ENCODE peak calls at places on chromosomes 4 and X, in eight cellular contexts. E, M, O, P, T, B, S and N are unnamed samples.

GRCh38 chrX:116872931-116873330 is 410.2 kb upstream of the CT83 start:
- DNase-seq in E (no peak), M (no peak), O (no peak), P (peak; percentile 19), T (no peak), B (no peak), S (no peak), N (no peak)

GRCh38 chr4:79788884-79789283 is 284.1 kb downstream of the ANTXR2 start:
- DNase-seq in E (no peak), M (no peak), O (no peak), P (no peak), T (no peak), B (no peak), S (no peak), N (no peak)

GRCh38 chrX:128464091-128464490 is 411.9 kb upstream of the ACTRT1 start:
- DNase-seq in E (no peak), M (no peak), O (no peak), P (no peak), T (peak; percentile 41), B (no peak), S (no peak), N (no peak)

GRCh38 chr4:119627267-119628190 is 1.1 kb downstream of the PDE5A start:
- DNase-seq in E (no peak), M (peak; percentile 40), O (peak; percentile 91), P (peak; percentile 80), T (peak; percentile 39), B (peak; percentile 86), S (peak; percentile 60), N (no peak)

GRCh38 chr4:176443117-176443516 is 123.4 kb downstream of the SPCS3 start:
- DNase-seq in E (no peak), M (peak; percentile 86), O (no peak), P (peak; percentile 91), T (peak; percentile 91), B (peak; percentile 96), S (peak; percentile 94), N (peak; percentile 87)

GRCh38 chr4:11730545-11730944 is 301.9 kb upstream of the HS3ST1 start:
- DNase-seq in E (no peak), M (no peak), O (no peak), P (no peak), T (no peak), B (no peak), S (no peak), N (no peak)

GRCh38 chr4:99648321-99648720 is 9.3 kb downstream of the C4orf54 start:
- DNase-seq in E (no peak), M (no peak), O (no peak), P (no peak), T (no peak), B (no peak), S (no peak), N (no peak)

GRCh38 chr4:128775916-128776315 is 33.6 kb upstream of the JADE1 start:
- DNase-seq in E (no peak), M (no peak), O (no peak), P (no peak), T (no peak), B (no peak), S (no peak), N (no peak)

GRCh38 chr4:76377922-76378321 is 43.0 kb downstream of the CCDC158 start:
- DNase-seq in E (no peak), M (peak; percentile 68), O (no peak), P (peak; percentile 65), T (no peak), B (peak; percentile 61), S (peak; percentile 86), N (peak; percentile 2)

GRCh38 chr4:8853249-8853648 is 18.4 kb downstream of the HMX1 start:
- DNase-seq in E (no peak), M (no peak), O (no peak), P (no peak), T (no peak), B (no peak), S (no peak), N (no peak)

GRCh38 chrX:10549280-10549679 is 71.1 kb downstream of the MID1 start:
- DNase-seq in E (no peak), M (no peak), O (no peak), P (peak; percentile 70), T (peak; percentile 25), B (no peak), S (no peak), N (no peak)

GRCh38 chr4:12703076-12703475 is 781.1 kb downstream of the RAB28 start:
- DNase-seq in E (no peak), M (no peak), O (no peak), P (no peak), T (no peak), B (no peak), S (no peak), N (no peak)

GRCh38 chrX:119266364-119266995 is 30.4 kb downstream of the PGRMC1 start:
- DNase-seq in E (peak; percentile 61), M (peak; percentile 31), O (no peak), P (peak; percentile 58), T (peak; percentile 6), B (peak; percentile 12), S (peak; percentile 42), N (peak; percentile 1)

GRCh38 chr4:88018471-88018870 is 11.0 kb downstream of the PKD2 start:
- DNase-seq in E (peak; percentile 75), M (peak; percentile 81), O (peak; percentile 89), P (peak; percentile 84), T (no peak), B (peak; percentile 52), S (peak; percentile 52), N (no peak)

GRCh38 chrX:24426340-24426913 is 38.7 kb upstream of the PDK3 start:
- DNase-seq in E (no peak), M (peak; percentile 6), O (no peak), P (peak; percentile 44), T (peak; percentile 88), B (peak; percentile 12), S (peak; percentile 36), N (no peak)

GRCh38 chr4:184506527-184507121 is 32.3 kb upstream of the IRF2 start:
- DNase-seq in E (no peak), M (no peak), O (no peak), P (peak; percentile 14), T (no peak), B (no peak), S (no peak), N (no peak)
- TF ChIP-seq CTCF in E (no peak), M (peak; percentile 21), O (no peak), P (no peak), T (peak; percentile 7), B (no peak), S (peak; percentile 28), N (peak; percentile 25)

GRCh38 chr4:684611-685010 is 4.3 kb downstream of the SLC49A3 start:
- DNase-seq in E (no peak), M (no peak), O (no peak), P (no peak), T (no peak), B (no peak), S (no peak), N (no peak)

GRCh38 chr4:687048-687974 is 1.6 kb downstream of the SLC49A3 start:
- DNase-seq in E (peak; percentile 97), M (peak; percentile 89), O (peak; percentile 95), P (peak; percentile 96), T (peak; percentile 70), B (peak; percentile 77), S (peak; percentile 92), N (peak; percentile 28)

GRCh38 chr4:683982-684571 is 4.9 kb downstream of the SLC49A3 start:
- DNase-seq in E (no peak), M (peak; percentile 81), O (peak; percentile 76), P (peak; percentile 84), T (no peak), B (peak; percentile 57), S (peak; percentile 82), N (no peak)

GRCh38 chr4:686371-687040 is 2.4 kb downstream of the SLC49A3 start:
- DNase-seq in E (no peak), M (no peak), O (peak; percentile 69), P (no peak), T (no peak), B (no peak), S (no peak), N (no peak)

DNA sequence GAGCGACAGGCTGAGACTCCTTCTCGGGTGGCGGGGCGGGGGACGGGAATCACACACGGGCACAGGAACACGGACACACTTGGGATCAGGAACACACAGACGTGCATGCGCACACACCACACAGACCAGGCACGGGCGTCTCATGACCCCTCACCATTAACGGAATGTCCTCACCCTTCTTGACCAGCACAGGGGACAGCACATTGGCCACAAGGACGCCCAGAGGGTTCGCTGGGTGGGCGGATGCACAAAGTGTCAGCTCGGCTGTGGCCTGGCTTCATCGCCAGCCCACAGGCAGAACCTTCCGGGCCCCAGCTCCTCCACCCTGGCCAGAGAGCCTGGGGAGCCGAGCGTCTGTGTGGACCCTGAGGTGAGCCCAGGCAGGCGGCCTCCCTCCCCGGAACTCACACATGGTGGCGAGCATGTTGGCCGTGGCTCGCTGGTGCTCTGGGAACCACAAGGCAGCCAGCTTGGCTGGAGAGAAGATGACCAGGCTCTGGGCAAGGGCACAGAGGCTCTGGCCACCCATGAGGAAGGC is 3.2 kb downstream of the SLC49A3 start:
- DNase-seq in E (no peak), M (no peak), O (no peak), P (no peak), T (no peak), B (no peak), S (no peak), N (no peak)
- TF ChIP-seq CTCF in E (no peak), M (no peak), O (no peak), P (no peak), T (no peak), B (no peak), S (no peak), N (no peak)

DNA sequence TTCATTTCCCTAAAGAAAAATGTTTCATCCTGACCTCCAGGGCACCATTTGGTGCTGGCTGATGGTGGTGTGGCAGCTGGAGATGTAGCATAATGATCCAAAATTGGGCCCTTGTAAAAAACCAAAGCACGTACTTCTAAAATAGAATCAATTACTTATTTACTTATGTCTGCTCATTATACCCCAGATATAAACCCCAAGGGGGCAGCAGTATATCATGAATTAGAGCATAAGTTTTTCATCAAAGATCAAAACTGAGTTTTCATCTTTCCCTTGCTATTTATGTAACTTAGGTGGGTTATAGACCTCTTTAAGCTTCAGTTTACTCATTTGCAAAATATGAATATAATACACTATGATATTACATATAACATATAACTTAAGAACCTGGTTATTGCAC is 241.1 kb downstream of the TACR3 start:
- DNase-seq in E (no peak), M (no peak), O (no peak), P (peak; percentile 39), T (no peak), B (no peak), S (peak; percentile 11), N (no peak)
- TF ChIP-seq CTCF in E (no peak), M (no peak), O (no peak), P (no peak), T (peak; percentile 29), B (peak; percentile 13), S (peak; percentile 10), N (no peak)

DNA sequence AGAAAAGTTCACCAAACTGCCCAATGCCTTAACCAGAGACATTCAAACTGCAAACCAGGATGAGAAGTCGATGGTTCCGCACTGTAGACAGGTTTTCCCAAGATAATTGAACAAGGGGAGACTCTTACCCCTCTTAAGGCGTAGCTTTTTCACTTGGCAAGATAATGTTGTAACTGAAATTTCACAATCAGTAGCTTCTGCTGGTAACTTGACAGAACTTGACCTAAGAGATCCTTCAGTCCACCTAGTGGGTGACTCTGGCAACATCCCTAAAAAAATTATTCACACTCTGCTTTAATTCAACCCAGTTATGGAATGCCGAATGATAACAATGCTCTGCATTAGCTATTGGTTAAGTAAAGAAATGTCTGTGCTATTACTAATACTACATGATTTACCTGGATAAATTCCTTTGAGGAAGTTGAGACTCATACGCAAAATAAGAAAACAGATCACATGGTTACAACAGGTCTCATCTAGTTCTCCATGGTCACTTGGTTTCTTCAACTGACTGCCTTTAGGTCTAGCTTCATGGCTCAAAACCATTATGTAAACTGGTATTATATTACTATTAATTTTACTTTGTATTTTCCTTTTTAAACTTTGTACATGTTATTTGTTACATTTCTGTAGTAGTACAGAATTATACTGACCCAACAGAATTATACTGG is 9.1 kb downstream of the ELF2 start:
- DNase-seq in E (no peak), M (peak; percentile 68), O (no peak), P (peak; percentile 78), T (peak; percentile 94), B (peak; percentile 68), S (peak; percentile 71), N (no peak)
- TF ChIP-seq CTCF in E (peak; percentile 25), M (peak; percentile 51), O (peak; percentile 48), P (peak; percentile 42), T (peak; percentile 75), B (peak; percentile 56), S (peak; percentile 60), N (peak; percentile 52)